ENCODE peak calls at places on chromosome 5, in four cellular contexts. W, L, T and O are unnamed samples.

GRCh38 chr5:10406636-10407035 is 35.0 kb upstream of the ROPN1L start:
- DNase-seq in W (no peak), T (no peak), L (no peak), O (no peak)

GRCh38 chr5:176596689-176597416 is 13.1 kb downstream of the GPRIN1 start:
- DNase-seq in T (no peak), W (peak), L (peak), O (no peak)

GRCh38 chr5:42840279-42840678 is 28.6 kb upstream of the SELENOP start:
- DNase-seq in L (no peak), T (no peak), W (peak), O (no peak)

GRCh38 chr5:178667109-178667508 is 40.3 kb upstream of the CLK4 start:
- DNase-seq in W (no peak), L (no peak), T (no peak), O (no peak)

GRCh38 chr5:143606043-143606752 is 202.7 kb upstream of the NR3C1 start:
- DNase-seq in W (no peak), L (no peak), T (no peak), O (no peak)

GRCh38 chr5:38816083-38817030 is 29.5 kb upstream of the OSMR start:
- DNase-seq in T (no peak), L (no peak), W (no peak), O (no peak)

GRCh38 chr5:154058055-154059038 is 19.6 kb downstream of the MFAP3 start:
- DNase-seq in L (no peak), W (peak), T (no peak), O (no peak)

GRCh38 chr5:18772475-18772874 is 1138.2 kb downstream of the TAF11L14 start:
- DNase-seq in W (peak), T (no peak), L (no peak), O (no peak)

GRCh38 chr5:6829150-6829784 is 116.0 kb downstream of the TENT4A start:
- DNase-seq in W (peak), T (no peak), L (no peak), O (no peak)

GRCh38 chr5:109654455-109654854 is 35.3 kb upstream of the MAN2A1 start:
- DNase-seq in L (no peak), W (no peak), T (no peak), O (no peak)

GRCh38 chr5:1292139-1292538 is 2.7 kb downstream of the TERT start:
- DNase-seq in L (no peak), W (no peak), T (no peak), O (no peak)

GRCh38 chr5:6220346-6221088 is 157.8 kb downstream of the MED10 start:
- DNase-seq in L (no peak), T (no peak), W (no peak), O (no peak)

GRCh38 chr5:128213340-128213739 is 129.8 kb downstream of the SLC12A2 start:
- DNase-seq in T (no peak), L (peak), W (peak), O (no peak)